ENCODE peak calls at places on chromosomes 4 and X, in ten cellular contexts. K is HTR-8/SVneo; J is brain microvascular endothelial cell; S is stimulated activated CD8-positive, alpha-beta memory T cell treated with anti-CD3 and anti-CD28 coated beads, Interleukin-15, amount 100 ng/mL, for 1 hour; O is NCI-H774; G is NCI-H2081; B is NCI-H1092 treated with DMSO at 0.1 percent for 48 hours; M is BE2C; Z is mucosa of gallbladder; U is GM23338. T is an unnamed sample.
A peak's percentile ranks its signal among the peaks of the same experiment; 100 is the strongest.

GRCh38 chr4:142567620-142568451 is 278.3 kb downstream of the INPP4B start:
- DNase-seq in O (no peak), K (no peak), Z (peak; percentile 66), B (no peak), M (no peak), U (peak; percentile 7), G (no peak), J (no peak), S (no peak), T (no peak)

GRCh38 chrX:82676386-82676785 is 831.7 kb upstream of the POU3F4 start:
- DNase-seq in U (peak; percentile 1), G (no peak), O (no peak), S (no peak), K (no peak), J (no peak), Z (no peak), M (no peak), B (no peak), T (no peak)

GRCh38 chr4:161317000-161317399 is 846.8 kb downstream of the FSTL5 start:
- DNase-seq in Z (no peak), G (no peak), B (no peak), K (no peak), J (no peak), U (no peak), O (no peak), S (no peak), M (no peak), T (no peak)

GRCh38 chr4:84680956-84681355 is 98.0 kb downstream of the CDS1 start:
- DNase-seq in G (no peak), S (no peak), U (no peak), O (no peak), M (no peak), Z (no peak), B (peak; percentile 14), K (no peak), J (no peak), T (no peak)

GRCh38 chrX:16087081-16087480 is 36.3 kb upstream of the GRPR start:
- DNase-seq in G (no peak), O (no peak), M (no peak), J (no peak), Z (peak; percentile 11), B (no peak), K (no peak), S (no peak), U (no peak), T (no peak)

GRCh38 chr4:36322921-36323354 is 41.5 kb downstream of the DTHD1 start:
- DNase-seq in J (no peak), Z (no peak), B (no peak), K (no peak), U (no peak), G (no peak), S (no peak), M (no peak), O (no peak), T (no peak)

GRCh38 chr4:110622841-110623709 is at the start of gene PITX2:
- DNase-seq in B (no peak), M (peak; percentile 94), J (peak; percentile 53), K (peak; percentile 99), U (peak; percentile 99), G (no peak), Z (peak; percentile 88), O (no peak), S (no peak), T (peak; percentile 100)

GRCh38 chrX:76427560-76428242 is at the start of gene MAGEE1:
- DNase-seq in S (peak; percentile 60), K (peak; percentile 17), U (peak; percentile 63), Z (peak; percentile 71), G (peak; percentile 44), B (peak; percentile 73), M (peak; percentile 74), J (peak; percentile 37), O (peak; percentile 40), T (peak; percentile 92)

GRCh38 chr4:126592088-126592487 is 1040.7 kb upstream of the INTU start:
- DNase-seq in U (peak; percentile 61), Z (no peak), G (no peak), S (no peak), B (no peak), M (no peak), K (no peak), O (no peak), J (no peak), T (no peak)

GRCh38 chrX:150935466-150935865 is 37.0 kb upstream of the CD99L2 start:
- DNase-seq in U (no peak), S (no peak), Z (no peak), K (no peak), B (no peak), M (no peak), O (no peak), J (no peak), G (no peak), T (no peak)

GRCh38 chr4:139913398-139913990 is 240.5 kb downstream of the MAML3 start:
- DNase-seq in J (no peak), U (no peak), K (no peak), O (no peak), M (no peak), G (peak; percentile 58), B (peak; percentile 81), S (no peak), Z (no peak), T (no peak)

GRCh38 chr4:112517067-112517588 is 1.1 kb upstream of the NEUROG2 start:
- DNase-seq in G (no peak), M (no peak), K (no peak), J (no peak), O (no peak), S (no peak), B (peak; percentile 53), Z (no peak), U (peak; percentile 67), T (peak; percentile 65)

GRCh38 chr4:94621491-94622080 is 136.2 kb upstream of the BMPR1B start:
- DNase-seq in B (peak; percentile 11), U (peak; percentile 62), O (no peak), K (peak; percentile 4), J (peak; percentile 23), G (peak; percentile 13), Z (no peak), S (no peak), M (peak; percentile 46), T (no peak)

GRCh38 chrX:55135171-55135570 is 46.4 kb downstream of the PAGE2 start:
- DNase-seq in J (peak; percentile 12), S (peak; percentile 1), Z (peak; percentile 24), M (peak; percentile 42), U (peak; percentile 20), G (no peak), B (peak; percentile 33), O (no peak), K (peak; percentile 2), T (peak; percentile 24)

GRCh38 chrX:121260568-121261240 is 213.3 kb downstream of the GLUD2 start:
- DNase-seq in J (no peak), Z (no peak), U (no peak), S (no peak), G (no peak), O (no peak), M (no peak), K (no peak), B (no peak), T (peak; percentile 37)

GRCh38 chr4:24816797-24817196 is 21.4 kb downstream of the SOD3 start:
- DNase-seq in J (no peak), U (no peak), G (no peak), O (no peak), B (no peak), Z (no peak), S (no peak), M (no peak), K (no peak), T (no peak)

GRCh38 chrX:49041683-49042529 is 1.3 kb downstream of the TFE3 start:
- DNase-seq in J (peak; percentile 39), S (no peak), M (no peak), G (no peak), B (no peak), K (no peak), O (no peak), U (peak; percentile 21), Z (no peak), T (peak; percentile 71)

GRCh38 chrX:73615022-73615421 is 52.0 kb downstream of the CHIC1 start:
- DNase-seq in U (no peak), G (no peak), S (no peak), M (no peak), K (no peak), J (no peak), Z (no peak), O (no peak), B (no peak), T (no peak)

GRCh38 chr4:89298788-89299152 is 8.8 kb downstream of the GPRIN3 start:
- DNase-seq in S (no peak), B (no peak), J (peak; percentile 9), M (no peak), G (peak; percentile 43), U (no peak), O (no peak), Z (no peak), K (no peak), T (no peak)

GRCh38 chr4:85828295-85828910 is 353.5 kb downstream of the ARHGAP24 start:
- DNase-seq in J (no peak), M (no peak), K (no peak), S (no peak), G (peak; percentile 12), U (no peak), B (no peak), Z (no peak), O (no peak), T (no peak)

GRCh38 chrX:139112432-139112831 is 400.9 kb upstream of the FGF13 start:
- DNase-seq in U (no peak), J (no peak), O (no peak), Z (peak; percentile 12), K (no peak), S (no peak), G (no peak), M (no peak), B (peak; percentile 58), T (no peak)

GRCh38 chr4:25506032-25506571 is 129.0 kb downstream of the ANAPC4 start:
- DNase-seq in S (no peak), J (no peak), K (no peak), B (no peak), U (no peak), M (no peak), G (no peak), Z (no peak), O (no peak), T (no peak)

GRCh38 chr4:71300964-71301363 is 37.9 kb upstream of the SLC4A4 start:
- DNase-seq in Z (no peak), K (no peak), M (peak; percentile 37), U (no peak), G (no peak), O (no peak), S (no peak), J (no peak), B (no peak), T (no peak)

GRCh38 chr4:103137446-103137827 is 37.8 kb upstream of the BDH2 start:
- DNase-seq in M (no peak), O (no peak), Z (no peak), K (no peak), G (no peak), U (no peak), S (no peak), J (peak; percentile 5), B (no peak), T (no peak)

GRCh38 chr4:78707268-78707667 is 68.9 kb upstream of the BMP2K start:
- DNase-seq in G (no peak), S (no peak), K (no peak), M (no peak), B (no peak), O (no peak), U (no peak), Z (no peak), J (no peak), T (no peak)

GRCh38 chrX:46573331-46573895 is at the start of gene CHST7:
- DNase-seq in Z (peak; percentile 53), U (peak; percentile 76), J (peak; percentile 53), O (peak; percentile 25), K (peak; percentile 41), G (peak; percentile 73), M (peak; percentile 74), S (peak; percentile 20), B (peak; percentile 83), T (peak; percentile 90)

GRCh38 chr4:179114615-179115014 is 1672.4 kb upstream of the AGA start:
- DNase-seq in B (no peak), J (no peak), K (no peak), G (no peak), M (no peak), O (no peak), Z (no peak), S (no peak), U (no peak), T (no peak)

GRCh38 chr4:141041021-141041476 is 92.2 kb downstream of the RNF150 start:
- DNase-seq in S (no peak), B (no peak), G (no peak), J (no peak), M (no peak), K (no peak), U (no peak), O (no peak), Z (no peak), T (no peak)